ENCODE peak calls at places on chromosomes 13 and 19, in six cellular contexts. K is stomach, A is A549, D is cardiac muscle cell, O is heart right ventricle, N is spleen. Y is an unnamed sample.

GRCh38 chr13:106275441-106276032 is 259.9 kb downstream of the EFNB2 start:
- DNase-seq in K (no peak), A (no peak), D (no peak), O (no peak), N (no peak), Y (no peak)

GRCh38 chr13:51154029-51154555 is 43.0 kb upstream of the C13orf42 start:
- DNase-seq in K (no peak), A (no peak), D (no peak), O (no peak), N (no peak), Y (no peak)

GRCh38 chr13:50580684-50581305 is 262.7 kb downstream of the DLEU7 start:
- DNase-seq in K (no peak), A (no peak), D (peak; percentile 56), O (peak; percentile 40), N (no peak), Y (no peak)

GRCh38 chr13:106561551-106562170 is 6.3 kb downstream of the ARGLU1 start:
- DNase-seq in K (no peak), A (no peak), D (peak; percentile 40), O (peak; percentile 52), N (no peak), Y (no peak)

GRCh38 chr13:74202129-74202528 is 67.9 kb upstream of the KLF12 start:
- DNase-seq in K (no peak), A (no peak), D (no peak), O (no peak), N (no peak), Y (no peak)

GRCh38 chr13:107644136-107644535 is 571.2 kb downstream of the LIG4 start:
- DNase-seq in K (no peak), A (no peak), D (no peak), O (no peak), N (no peak), Y (no peak)

GRCh38 chr19:32798201-32798600 is 71.4 kb downstream of the SLC7A9 start:
- DNase-seq in K (no peak), A (no peak), D (peak; percentile 18), O (no peak), N (no peak), Y (no peak)

GRCh38 chr13:94710881-94711560 is 1.3 kb downstream of the SOX21 start:
- DNase-seq in K (no peak), A (peak; percentile 55), D (no peak), O (no peak), N (peak; percentile 71), Y (no peak)

GRCh38 chr19:16417660-16418596 is 53.8 kb downstream of the EPS15L1 start:
- DNase-seq in K (peak; percentile 75), A (peak; percentile 69), D (peak; percentile 80), O (peak; percentile 58), N (peak; percentile 94), Y (peak; percentile 78)

GRCh38 chr13:26895808-26896466 is 135.4 kb upstream of the GPR12 start:
- DNase-seq in K (no peak), A (no peak), D (no peak), O (no peak), N (no peak), Y (no peak)

GRCh38 chr19:21789761-21790160 is 22.4 kb upstream of the ZNF100 start:
- DNase-seq in K (no peak), A (no peak), D (no peak), O (no peak), N (no peak), Y (no peak)

GRCh38 chr19:55442372-55443044 is 592 bp downstream of the SHISA7 start:
- DNase-seq in K (no peak), A (no peak), D (no peak), O (no peak), N (no peak), Y (no peak)

GRCh38 chr13:36745436-36745835 is 71.6 kb downstream of the SERTM1 start:
- DNase-seq in K (no peak), A (no peak), D (no peak), O (no peak), N (no peak), Y (no peak)

GRCh38 chr19:11242864-11243797 is 3.7 kb downstream of the ANGPTL8 start:
- DNase-seq in K (peak; percentile 96), A (peak; percentile 87), D (peak; percentile 90), O (peak; percentile 96), N (peak; percentile 95), Y (peak; percentile 83)

GRCh38 chr13:101523732-101524131 is 71.3 kb downstream of the ITGBL1 start:
- DNase-seq in K (no peak), A (no peak), D (no peak), O (peak; percentile 19), N (no peak), Y (no peak)

GRCh38 chr19:17765069-17765618 is 13.9 kb downstream of the FCHO1 start:
- DNase-seq in K (peak; percentile 66), A (peak; percentile 21), D (no peak), O (peak; percentile 48), N (peak; percentile 93), Y (no peak)

GRCh38 chr13:30585748-30586262 is 31.9 kb upstream of the USPL1 start:
- DNase-seq in K (no peak), A (no peak), D (no peak), O (no peak), N (no peak), Y (no peak)

GRCh38 chr13:50616101-50616500 is 227.4 kb downstream of the DLEU7 start:
- DNase-seq in K (no peak), A (no peak), D (no peak), O (no peak), N (no peak), Y (no peak)

GRCh38 chr19:5454743-5455142 is 474 bp upstream of the ZNRF4 start:
- DNase-seq in K (no peak), A (no peak), D (no peak), O (no peak), N (no peak), Y (no peak)
- H3K4me3 ChIP-seq in K (no peak overlapping the region), A (no peak overlapping the region), D (no peak overlapping the region), O (no peak overlapping the region), N (no peak overlapping the region), Y (no peak overlapping the region)

DNA sequence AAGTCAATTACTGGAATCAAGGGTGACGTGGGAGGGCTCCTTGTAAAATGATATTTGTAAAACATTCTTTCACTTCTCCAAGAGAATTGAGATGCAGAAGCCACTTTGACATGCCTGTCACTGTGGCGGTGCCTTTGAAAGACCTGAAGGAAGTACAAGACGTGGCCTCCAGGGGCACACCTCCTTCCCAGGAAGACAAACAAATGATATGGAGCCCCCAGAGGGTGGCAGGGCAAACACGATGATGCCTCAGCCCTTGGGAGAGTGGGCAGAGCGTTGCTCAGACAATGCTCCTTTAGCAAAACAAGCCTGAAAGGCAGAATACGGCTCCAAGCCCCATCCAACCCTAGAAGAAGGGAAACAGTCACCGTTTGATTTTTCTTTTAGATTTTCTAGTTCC is 9.3 kb upstream of the ATP12A start:
- DNase-seq in K (no peak), A (peak; percentile 62), D (peak; percentile 28), O (no peak), N (no peak), Y (no peak)
- H3K27ac ChIP-seq in K (peak overlapping the region; percentile 67), A (no peak overlapping the region), D (no peak overlapping the region), O (no peak overlapping the region), N (no peak overlapping the region), Y (no peak overlapping the region)

GRCh38 chr19:9981406-9982260 is 28.7 kb downstream of the COL5A3 start:
- DNase-seq in K (no peak), A (no peak), D (no peak), O (no peak), N (no peak), Y (no peak)
- H3K4me3 ChIP-seq in K (no peak overlapping the region), A (no peak overlapping the region), D (no peak overlapping the region), O (no peak overlapping the region), N (no peak overlapping the region), Y (no peak overlapping the region)

GRCh38 chr19:48794291-48794690 is 16.5 kb downstream of the BCAT2 start:
- DNase-seq in K (no peak), A (no peak), D (no peak), O (no peak), N (no peak), Y (no peak)

GRCh38 chr19:48795055-48795854 is 15.6 kb downstream of the BCAT2 start:
- DNase-seq in K (peak; percentile 94), A (peak; percentile 98), D (peak; percentile 94), O (peak; percentile 95), N (peak; percentile 94), Y (peak; percentile 84)

GRCh38 chr19:48796468-48797083 is 14.3 kb downstream of the BCAT2 start:
- DNase-seq in K (no peak), A (no peak), D (no peak), O (no peak), N (no peak), Y (no peak)

GRCh38 chr19:48797103-48797502 is 13.7 kb downstream of the BCAT2 start:
- DNase-seq in K (no peak), A (no peak), D (no peak), O (no peak), N (no peak), Y (no peak)

DNA sequence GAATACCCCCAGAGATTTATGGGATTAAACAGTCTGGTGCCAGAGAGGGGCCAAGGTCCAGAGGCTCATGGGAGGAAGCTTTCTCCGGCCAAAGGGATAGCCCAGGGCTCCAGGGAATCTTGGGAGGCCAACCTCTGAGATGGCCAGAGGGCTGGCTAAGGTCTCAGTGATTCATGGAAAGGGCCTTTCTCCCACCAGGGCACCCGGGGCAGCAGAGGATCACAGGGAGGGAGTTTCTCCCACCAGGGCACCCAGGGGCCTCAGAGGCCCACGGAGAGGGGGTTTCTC is 15.0 kb downstream of the BCAT2 start:
- DNase-seq in K (no peak), A (no peak), D (no peak), O (peak; percentile 53), N (no peak), Y (no peak)
- H3K27ac ChIP-seq in K (peak overlapping the region; percentile 88), A (no peak overlapping the region), D (peak overlapping the region; percentile 66), O (peak overlapping the region; percentile 68), N (peak overlapping the region; percentile 13), Y (no peak overlapping the region)

DNA sequence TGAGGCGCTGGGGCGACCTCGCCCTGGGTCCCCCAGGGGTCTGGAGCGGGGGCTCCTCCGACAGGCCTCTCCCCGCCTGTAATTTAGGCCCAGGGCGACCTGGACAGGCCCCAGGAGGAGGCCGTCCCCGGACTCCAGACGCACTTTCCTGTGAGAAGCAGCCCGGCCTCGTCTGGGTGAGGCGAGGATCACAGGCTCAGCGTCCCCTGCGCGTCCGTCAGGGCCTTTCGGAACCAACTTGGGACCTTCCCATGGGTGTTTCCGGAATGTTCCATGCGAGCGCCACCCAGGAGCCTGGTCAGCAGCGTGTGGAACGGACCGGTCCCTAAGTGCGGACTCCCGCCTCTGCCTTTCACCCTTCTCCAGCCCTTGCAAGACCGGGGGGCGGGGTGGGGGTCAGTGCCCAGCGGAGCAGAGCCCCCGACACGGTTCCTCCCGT is 1.0 kb upstream of the GRTP1 start:
- DNase-seq in K (no peak), A (no peak), D (no peak), O (no peak), N (no peak), Y (no peak)
- H3K4me3 ChIP-seq in K (peak overlapping the region; percentile 75), A (peak overlapping the region; percentile 39), D (no peak overlapping the region), O (peak overlapping the region; percentile 44), N (peak overlapping the region; percentile 32), Y (no peak overlapping the region)

GRCh38 chr13:28329395-28330158 is 165.4 kb downstream of the FLT1 start:
- DNase-seq in K (no peak), A (no peak), D (no peak), O (peak; percentile 43), N (no peak), Y (no peak)
- H3K27ac ChIP-seq in K (no peak overlapping the region), A (no peak overlapping the region), D (peak overlapping the region; percentile 56), O (peak overlapping the region; percentile 41), N (no peak overlapping the region), Y (no peak overlapping the region)